ENCODE peak calls at places on chromosomes 4 and X, in four cellular contexts. One of them, this sample, is unnamed.

GRCh38 chrX:98731821-98732220 is 1678.3 kb downstream of the PCDH19 start:
- DNase-seq in SK-N-SH: no peak
- DNase-seq in GM12878: no peak
- DNase-seq in WTC11: no peak
- DNase-seq in this sample: no peak

GRCh38 chr4:38058186-38058585 is 98.0 kb downstream of the PTTG2 start:
- DNase-seq in SK-N-SH: peak
- DNase-seq in WTC11: no peak
- DNase-seq in GM12878: no peak
- DNase-seq in this sample: no peak

GRCh38 chr4:118842055-118842454 is 6.1 kb upstream of the SEC24D start:
- DNase-seq in SK-N-SH: no peak
- DNase-seq in GM12878: no peak
- DNase-seq in WTC11: no peak
- DNase-seq in this sample: no peak

GRCh38 chrX:20529301-20529700 is 262.6 kb upstream of the RPS6KA3 start:
- DNase-seq in GM12878: no peak
- DNase-seq in WTC11: no peak
- DNase-seq in SK-N-SH: no peak
- DNase-seq in this sample: no peak

GRCh38 chr4:581753-582361 is 5.8 kb upstream of the TMEM271 start:
- DNase-seq in SK-N-SH: no peak
- DNase-seq in GM12878: no peak
- DNase-seq in WTC11: no peak
- DNase-seq in this sample: no peak

GRCh38 chr4:18057821-18058533 is 36.4 kb upstream of the LCORL start:
- DNase-seq in SK-N-SH: no peak
- DNase-seq in GM12878: no peak
- DNase-seq in WTC11: no peak
- DNase-seq in this sample: no peak

GRCh38 chr4:92791876-92792490 is 488.2 kb downstream of the GRID2 start:
- DNase-seq in GM12878: no peak
- DNase-seq in WTC11: no peak
- DNase-seq in SK-N-SH: no peak
- DNase-seq in this sample: no peak

GRCh38 chr4:16642897-16643296 is 255.5 kb downstream of the LDB2 start:
- DNase-seq in GM12878: no peak
- DNase-seq in WTC11: no peak
- DNase-seq in SK-N-SH: peak
- DNase-seq in this sample: peak

DNA sequence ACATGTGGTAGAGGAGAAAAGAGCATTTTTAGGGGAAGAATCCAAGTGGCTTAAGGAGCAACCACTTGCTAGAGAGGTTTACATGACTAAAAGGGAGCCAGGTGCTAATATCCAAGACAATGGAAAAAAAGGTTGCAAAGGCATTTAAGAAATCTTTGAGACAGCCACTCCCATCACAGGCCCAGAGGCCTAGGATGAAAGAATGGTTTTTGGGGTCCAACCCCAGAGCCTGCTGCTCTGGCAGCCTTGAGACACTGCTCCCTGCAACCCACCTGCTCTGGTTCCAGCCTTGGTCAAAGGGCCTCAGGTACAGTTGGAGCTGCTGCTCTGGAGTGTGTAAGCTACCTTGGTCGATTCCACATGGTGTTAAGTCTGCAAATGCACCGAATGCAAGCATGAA is 84.1 kb upstream of the FREM3 start:
- DNase-seq in GM12878: no peak
- DNase-seq in SK-N-SH: no peak
- DNase-seq in WTC11: no peak
- DNase-seq in this sample: no peak
- TF ChIP-seq USF1 in GM12878: no peak
- TF ChIP-seq USF1 in SK-N-SH: no peak
- TF ChIP-seq USF1 in WTC11: no peak
- TF ChIP-seq USF1 in this sample: no peak

DNA sequence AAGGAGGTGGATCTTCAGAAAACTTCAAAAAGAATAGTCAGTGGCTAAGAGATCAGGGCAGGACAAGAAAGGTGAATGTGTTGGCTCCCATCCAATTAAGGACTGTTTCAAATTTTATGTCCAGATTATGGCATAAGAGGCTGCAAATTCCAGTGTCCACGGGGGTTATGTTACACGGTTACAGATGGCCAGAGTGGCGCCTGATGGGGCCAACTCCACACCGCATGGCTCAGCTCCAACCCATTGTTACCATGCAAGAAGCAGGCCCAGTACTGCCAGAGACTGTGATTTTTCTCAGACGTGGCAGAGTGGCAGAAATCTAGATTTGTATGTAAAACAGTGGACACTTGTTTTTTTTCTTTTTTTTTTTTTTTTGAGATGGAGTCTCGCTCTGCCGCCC is 168.4 kb upstream of the TENM3 start:
- DNase-seq in SK-N-SH: no peak
- DNase-seq in WTC11: no peak
- DNase-seq in GM12878: no peak
- DNase-seq in this sample: no peak
- TF ChIP-seq USF1 in SK-N-SH: no peak
- TF ChIP-seq USF1 in WTC11: no peak
- TF ChIP-seq USF1 in GM12878: no peak
- TF ChIP-seq USF1 in this sample: no peak

GRCh38 chr4:149897784-149898183 is 82.1 kb upstream of the IQCM start:
- DNase-seq in WTC11: no peak
- DNase-seq in GM12878: no peak
- DNase-seq in SK-N-SH: no peak
- DNase-seq in this sample: peak
- TF ChIP-seq USF1 in WTC11: no peak
- TF ChIP-seq USF1 in GM12878: no peak
- TF ChIP-seq USF1 in SK-N-SH: no peak
- TF ChIP-seq USF1 in this sample: no peak

GRCh38 chrX:15747626-15748173 is 9.6 kb downstream of the CA5B start:
- DNase-seq in WTC11: no peak
- DNase-seq in GM12878: no peak
- DNase-seq in SK-N-SH: no peak
- DNase-seq in this sample: no peak

GRCh38 chrX:15751160-15751819 is 13.2 kb downstream of the CA5B start:
- DNase-seq in SK-N-SH: no peak
- DNase-seq in GM12878: no peak
- DNase-seq in WTC11: no peak
- DNase-seq in this sample: no peak

GRCh38 chrX:15745179-15745578 is 7.1 kb downstream of the CA5B start:
- DNase-seq in WTC11: no peak
- DNase-seq in GM12878: no peak
- DNase-seq in SK-N-SH: no peak
- DNase-seq in this sample: no peak

GRCh38 chrX:15750611-15751159 is 12.6 kb downstream of the CA5B start:
- DNase-seq in SK-N-SH: no peak
- DNase-seq in GM12878: no peak
- DNase-seq in WTC11: no peak
- DNase-seq in this sample: no peak

GRCh38 chrX:15749642-15750610 is 11.9 kb downstream of the CA5B start:
- DNase-seq in GM12878: no peak
- DNase-seq in SK-N-SH: no peak
- DNase-seq in WTC11: no peak
- DNase-seq in this sample: no peak
- TF ChIP-seq USF1 in GM12878: no peak
- TF ChIP-seq USF1 in SK-N-SH: no peak
- TF ChIP-seq USF1 in WTC11: no peak
- TF ChIP-seq USF1 in this sample: no peak

DNA sequence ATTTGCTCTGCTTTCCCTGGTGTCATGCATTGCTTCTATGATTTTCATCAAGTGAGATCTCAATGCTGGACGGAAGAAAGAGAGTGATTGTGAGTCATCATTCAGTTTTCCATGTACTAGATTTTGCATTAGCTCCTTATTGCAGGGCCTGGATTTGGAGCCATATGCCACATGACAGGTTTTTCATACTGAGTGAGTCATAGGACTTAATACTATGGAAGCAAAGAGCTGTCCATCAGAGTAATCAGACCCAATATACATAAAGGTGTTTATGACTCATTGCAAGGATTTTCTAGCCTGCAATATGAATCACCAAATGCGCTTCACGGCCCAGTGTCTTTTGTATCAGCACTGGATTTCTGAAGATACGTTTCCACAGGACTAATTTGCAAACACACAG is 11.2 kb upstream of the TFDP3 start:
- DNase-seq in GM12878: no peak
- DNase-seq in SK-N-SH: no peak
- DNase-seq in WTC11: no peak
- DNase-seq in this sample: no peak
- TF ChIP-seq USF1 in GM12878: no peak
- TF ChIP-seq USF1 in SK-N-SH: no peak
- TF ChIP-seq USF1 in WTC11: no peak
- TF ChIP-seq USF1 in this sample: no peak

GRCh38 chrX:149365061-149365460 is 140.0 kb downstream of the IDS start:
- DNase-seq in GM12878: no peak
- DNase-seq in SK-N-SH: no peak
- DNase-seq in WTC11: no peak
- DNase-seq in this sample: no peak
- TF ChIP-seq USF1 in GM12878: no peak
- TF ChIP-seq USF1 in SK-N-SH: no peak
- TF ChIP-seq USF1 in WTC11: no peak
- TF ChIP-seq USF1 in this sample: no peak

DNA sequence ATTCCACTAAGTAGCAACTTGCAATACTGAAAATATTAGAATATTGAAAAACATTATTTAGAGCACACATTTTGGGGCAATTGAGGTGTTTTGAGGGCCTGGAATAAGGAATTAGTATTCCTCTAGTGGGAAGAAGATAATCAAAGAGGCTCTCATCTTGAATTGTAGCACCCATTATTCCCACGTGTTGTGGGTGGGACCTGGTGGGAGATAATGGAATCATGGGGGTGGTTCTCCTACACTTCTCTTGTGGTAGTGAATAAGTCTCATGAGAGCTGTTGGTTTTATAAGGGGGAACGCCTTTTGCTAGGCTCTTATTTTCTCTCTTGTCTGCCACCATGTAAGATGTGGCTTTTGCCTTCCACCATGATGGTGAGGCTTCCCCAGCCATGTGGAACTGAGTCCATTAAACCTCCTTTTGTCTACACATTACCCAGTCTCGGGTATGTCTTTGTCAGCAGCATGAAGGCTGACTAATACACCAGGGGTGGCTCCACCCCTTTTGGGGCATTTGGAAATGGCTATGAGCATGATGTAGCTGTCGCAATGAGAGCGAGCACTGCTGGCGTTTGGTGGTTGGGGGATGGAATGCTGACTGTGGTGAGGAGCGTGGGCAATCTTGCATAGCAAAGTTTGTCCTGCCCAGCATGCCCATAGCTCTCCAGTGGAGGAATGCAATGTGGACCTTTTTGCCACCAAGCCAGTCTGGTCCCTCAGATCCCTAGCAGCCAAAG is 308.2 kb downstream of the FRMPD4 start:
- DNase-seq in GM12878: no peak
- DNase-seq in WTC11: no peak
- DNase-seq in SK-N-SH: no peak
- DNase-seq in this sample: no peak
- TF ChIP-seq USF1 in GM12878: no peak
- TF ChIP-seq USF1 in WTC11: no peak
- TF ChIP-seq USF1 in SK-N-SH: no peak
- TF ChIP-seq USF1 in this sample: no peak

DNA sequence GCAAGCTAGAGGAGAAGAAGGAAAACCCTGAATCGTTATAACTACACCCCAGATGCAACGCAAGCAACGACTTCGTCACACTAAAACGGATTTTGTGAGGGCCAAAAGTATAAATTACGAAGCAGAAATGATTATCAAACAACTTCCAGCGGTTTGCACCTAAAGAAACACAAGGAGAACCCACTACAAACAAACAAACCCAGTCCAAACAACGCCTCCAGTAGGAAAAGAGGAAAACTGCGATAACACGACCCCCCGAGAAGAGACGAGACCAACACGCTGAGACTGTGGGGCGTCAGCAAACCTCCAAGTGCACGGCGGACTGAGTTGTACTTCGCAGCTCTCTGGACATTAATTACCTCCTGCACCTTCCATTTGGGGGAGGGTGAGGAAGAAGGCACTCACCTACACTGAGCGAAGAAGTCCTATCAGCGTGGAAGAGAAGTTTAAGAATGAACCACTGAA is at the start of gene MAB21L2:
- DNase-seq in WTC11: no peak
- DNase-seq in GM12878: no peak
- DNase-seq in SK-N-SH: peak
- DNase-seq in this sample: no peak
- TF ChIP-seq USF1 in WTC11: no peak
- TF ChIP-seq USF1 in GM12878: no peak
- TF ChIP-seq USF1 in SK-N-SH: no peak
- TF ChIP-seq USF1 in this sample: no peak

GRCh38 chr4:95018845-95019244 is 261.1 kb downstream of the BMPR1B start:
- DNase-seq in SK-N-SH: no peak
- DNase-seq in WTC11: no peak
- DNase-seq in GM12878: no peak
- DNase-seq in this sample: no peak
- TF ChIP-seq USF1 in SK-N-SH: no peak
- TF ChIP-seq USF1 in WTC11: no peak
- TF ChIP-seq USF1 in GM12878: no peak
- TF ChIP-seq USF1 in this sample: no peak

GRCh38 chrX:53188763-53189162 is 36.2 kb downstream of the KDM5C start:
- DNase-seq in SK-N-SH: no peak
- DNase-seq in WTC11: no peak
- DNase-seq in GM12878: peak
- DNase-seq in this sample: peak

GRCh38 chrX:53186363-53186762 is 38.6 kb downstream of the KDM5C start:
- DNase-seq in WTC11: no peak
- DNase-seq in GM12878: no peak
- DNase-seq in SK-N-SH: no peak
- DNase-seq in this sample: no peak

GRCh38 chrX:53194308-53194707 is 30.7 kb downstream of the KDM5C start:
- DNase-seq in WTC11: no peak
- DNase-seq in GM12878: no peak
- DNase-seq in SK-N-SH: no peak
- DNase-seq in this sample: no peak

GRCh38 chrX:53193093-53193492 is 31.9 kb downstream of the KDM5C start:
- DNase-seq in GM12878: no peak
- DNase-seq in SK-N-SH: no peak
- DNase-seq in WTC11: no peak
- DNase-seq in this sample: peak

GRCh38 chrX:53190363-53190960 is 34.5 kb downstream of the KDM5C start:
- DNase-seq in SK-N-SH: no peak
- DNase-seq in WTC11: peak
- DNase-seq in GM12878: no peak
- DNase-seq in this sample: peak
- TF ChIP-seq USF1 in SK-N-SH: no peak
- TF ChIP-seq USF1 in WTC11: no peak
- TF ChIP-seq USF1 in GM12878: no peak
- TF ChIP-seq USF1 in this sample: no peak